ENCODE peak calls at places on chromosomes 1 and 21, in nine cellular contexts. One of them, this sample, is unnamed. For H3K9me3, the result is how much of the 10 kb centered on the place peaks cover.

GRCh38 chr1:67355745-67356424 is 48.2 kb downstream of the IL12RB2 start:
- DNase-seq in cardiac muscle cell: no peak
- DNase-seq in esophagus muscularis mucosa: no peak
- DNase-seq in GM12878: no peak
- DNase-seq in pancreas: no peak
- DNase-seq in CD8-positive, alpha-beta T cell: no peak
- DNase-seq in PC-9: no peak
- DNase-seq in BE2C: peak
- DNase-seq in left ventricle myocardium inferior: no peak
- DNase-seq in this sample: peak

GRCh38 chr1:224736619-224737352 is 120.7 kb downstream of the CNIH3 start:
- DNase-seq in cardiac muscle cell: no peak
- DNase-seq in esophagus muscularis mucosa: no peak
- DNase-seq in GM12878: peak
- DNase-seq in pancreas: no peak
- DNase-seq in CD8-positive, alpha-beta T cell: no peak
- DNase-seq in PC-9: no peak
- DNase-seq in BE2C: no peak
- DNase-seq in left ventricle myocardium inferior: peak
- DNase-seq in this sample: no peak

GRCh38 chr1:171852273-171852672 is 11.0 kb downstream of the DNM3 start:
- DNase-seq in cardiac muscle cell: no peak
- DNase-seq in esophagus muscularis mucosa: no peak
- DNase-seq in GM12878: no peak
- DNase-seq in pancreas: no peak
- DNase-seq in CD8-positive, alpha-beta T cell: no peak
- DNase-seq in PC-9: no peak
- DNase-seq in BE2C: no peak
- DNase-seq in left ventricle myocardium inferior: no peak
- DNase-seq in this sample: no peak

GRCh38 chr1:162381383-162381782 is at the start of gene C1orf226:
- DNase-seq in cardiac muscle cell: no peak
- DNase-seq in esophagus muscularis mucosa: no peak
- DNase-seq in GM12878: no peak
- DNase-seq in pancreas: no peak
- DNase-seq in CD8-positive, alpha-beta T cell: peak
- DNase-seq in PC-9: peak
- DNase-seq in BE2C: no peak
- DNase-seq in left ventricle myocardium inferior: no peak
- DNase-seq in this sample: peak

GRCh38 chr1:65189716-65190115 is 41.7 kb downstream of the AK4 start:
- DNase-seq in cardiac muscle cell: no peak
- DNase-seq in esophagus muscularis mucosa: no peak
- DNase-seq in GM12878: no peak
- DNase-seq in pancreas: no peak
- DNase-seq in CD8-positive, alpha-beta T cell: no peak
- DNase-seq in PC-9: no peak
- DNase-seq in BE2C: no peak
- DNase-seq in left ventricle myocardium inferior: no peak
- DNase-seq in this sample: no peak

GRCh38 chr1:6724517-6725141 is 23.0 kb upstream of the DNAJC11 start:
- DNase-seq in cardiac muscle cell: no peak
- DNase-seq in esophagus muscularis mucosa: no peak
- DNase-seq in GM12878: no peak
- DNase-seq in pancreas: no peak
- DNase-seq in CD8-positive, alpha-beta T cell: no peak
- DNase-seq in PC-9: peak
- DNase-seq in BE2C: no peak
- DNase-seq in left ventricle myocardium inferior: no peak
- DNase-seq in this sample: peak

GRCh38 chr1:210655511-210655910 is 326.8 kb downstream of the HHAT start:
- DNase-seq in cardiac muscle cell: no peak
- DNase-seq in esophagus muscularis mucosa: no peak
- DNase-seq in GM12878: no peak
- DNase-seq in pancreas: no peak
- DNase-seq in CD8-positive, alpha-beta T cell: no peak
- DNase-seq in PC-9: no peak
- DNase-seq in BE2C: no peak
- DNase-seq in left ventricle myocardium inferior: no peak
- DNase-seq in this sample: no peak

GRCh38 chr1:199463521-199464127 is 563.9 kb upstream of the NR5A2 start:
- DNase-seq in cardiac muscle cell: peak
- DNase-seq in esophagus muscularis mucosa: no peak
- DNase-seq in GM12878: peak
- DNase-seq in pancreas: peak
- DNase-seq in CD8-positive, alpha-beta T cell: no peak
- DNase-seq in PC-9: peak
- DNase-seq in BE2C: peak
- DNase-seq in left ventricle myocardium inferior: no peak
- DNase-seq in this sample: peak

DNA sequence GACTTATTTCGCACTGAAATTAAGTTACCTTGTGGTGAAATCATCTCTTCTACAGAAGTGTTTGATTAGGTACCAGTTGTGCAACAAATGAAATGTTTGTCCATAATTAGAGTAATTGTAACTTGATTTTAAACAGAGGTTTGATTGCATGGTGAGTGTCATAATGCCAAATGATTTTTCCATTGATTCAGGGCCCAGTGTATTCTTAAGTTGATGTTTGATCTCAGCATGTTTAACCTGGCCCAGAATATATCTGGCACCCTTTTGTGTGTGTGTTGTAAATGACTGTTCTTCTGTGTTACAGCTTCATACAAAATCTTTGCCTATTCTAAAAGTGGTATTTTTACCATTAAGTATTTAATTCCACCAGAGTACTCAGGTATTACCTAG is 28.6 kb downstream of the LRRC8B start:
- DNase-seq in cardiac muscle cell: no peak
- DNase-seq in esophagus muscularis mucosa: no peak
- DNase-seq in GM12878: no peak
- DNase-seq in pancreas: no peak
- DNase-seq in CD8-positive, alpha-beta T cell: no peak
- DNase-seq in PC-9: no peak
- DNase-seq in BE2C: no peak
- DNase-seq in left ventricle myocardium inferior: no peak
- DNase-seq in this sample: no peak
- H3K4me3 ChIP-seq in cardiac muscle cell: no peak
- H3K4me3 ChIP-seq in esophagus muscularis mucosa: no peak
- H3K4me3 ChIP-seq in GM12878: no peak
- H3K4me3 ChIP-seq in pancreas: no peak
- H3K4me3 ChIP-seq in CD8-positive, alpha-beta T cell: no peak
- H3K4me3 ChIP-seq in PC-9: no peak
- H3K4me3 ChIP-seq in BE2C: no peak
- H3K4me3 ChIP-seq in left ventricle myocardium inferior: no peak
- H3K4me3 ChIP-seq in this sample: no peak

DNA sequence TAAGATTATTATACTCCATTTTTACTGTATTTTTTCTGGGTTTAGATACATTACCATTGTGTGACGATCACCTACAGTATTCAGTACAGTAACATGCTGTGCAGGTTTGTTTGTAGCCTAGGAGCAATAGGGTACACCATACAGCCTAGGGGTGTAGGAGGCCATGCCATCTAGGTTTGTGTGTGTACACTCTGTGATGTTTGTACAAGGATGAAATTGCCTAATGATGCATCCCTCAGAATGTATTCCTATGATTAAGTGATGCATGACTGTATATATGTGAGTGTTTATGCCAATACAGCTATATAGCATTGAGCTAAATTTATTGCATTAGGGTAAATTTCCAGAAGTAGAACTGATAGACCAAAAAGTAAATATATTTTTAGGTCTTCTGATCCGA is 23.3 kb downstream of the TUFT1 start:
- DNase-seq in cardiac muscle cell: no peak
- DNase-seq in esophagus muscularis mucosa: no peak
- DNase-seq in GM12878: no peak
- DNase-seq in pancreas: no peak
- DNase-seq in CD8-positive, alpha-beta T cell: no peak
- DNase-seq in PC-9: no peak
- DNase-seq in BE2C: no peak
- DNase-seq in left ventricle myocardium inferior: no peak
- DNase-seq in this sample: no peak
- H3K9me3 ChIP-seq in cardiac muscle cell: under half
- H3K9me3 ChIP-seq in esophagus muscularis mucosa: under half
- H3K9me3 ChIP-seq in GM12878: under half
- H3K9me3 ChIP-seq in pancreas: under half
- H3K9me3 ChIP-seq in CD8-positive, alpha-beta T cell: under half
- H3K9me3 ChIP-seq in PC-9: under half
- H3K9me3 ChIP-seq in BE2C: under half
- H3K9me3 ChIP-seq in left ventricle myocardium inferior: under half
- H3K9me3 ChIP-seq in this sample: under half

GRCh38 chr1:160101717-160102522 is 3.5 kb upstream of the IGSF8 start:
- DNase-seq in cardiac muscle cell: no peak
- DNase-seq in esophagus muscularis mucosa: no peak
- DNase-seq in GM12878: no peak
- DNase-seq in pancreas: no peak
- DNase-seq in CD8-positive, alpha-beta T cell: no peak
- DNase-seq in PC-9: no peak
- DNase-seq in BE2C: no peak
- DNase-seq in left ventricle myocardium inferior: no peak
- DNase-seq in this sample: no peak
- H3K4me3 ChIP-seq in cardiac muscle cell: no peak
- H3K4me3 ChIP-seq in esophagus muscularis mucosa: no peak
- H3K4me3 ChIP-seq in GM12878: no peak
- H3K4me3 ChIP-seq in pancreas: no peak
- H3K4me3 ChIP-seq in CD8-positive, alpha-beta T cell: no peak
- H3K4me3 ChIP-seq in PC-9: no peak
- H3K4me3 ChIP-seq in BE2C: no peak
- H3K4me3 ChIP-seq in left ventricle myocardium inferior: no peak
- H3K4me3 ChIP-seq in this sample: no peak

GRCh38 chr1:238962941-238963340 is 423.4 kb upstream of the CHRM3 start:
- DNase-seq in cardiac muscle cell: no peak
- DNase-seq in esophagus muscularis mucosa: no peak
- DNase-seq in GM12878: no peak
- DNase-seq in pancreas: no peak
- DNase-seq in CD8-positive, alpha-beta T cell: no peak
- DNase-seq in PC-9: no peak
- DNase-seq in BE2C: no peak
- DNase-seq in left ventricle myocardium inferior: no peak
- DNase-seq in this sample: peak
- H3K9me3 ChIP-seq in cardiac muscle cell: under half
- H3K9me3 ChIP-seq in esophagus muscularis mucosa: under half
- H3K9me3 ChIP-seq in GM12878: under half
- H3K9me3 ChIP-seq in pancreas: under half
- H3K9me3 ChIP-seq in CD8-positive, alpha-beta T cell: under half
- H3K9me3 ChIP-seq in PC-9: under half
- H3K9me3 ChIP-seq in BE2C: under half
- H3K9me3 ChIP-seq in left ventricle myocardium inferior: under half
- H3K9me3 ChIP-seq in this sample: under half

GRCh38 chr1:151371744-151372410 is 628 bp downstream of the SELENBP1 start:
- DNase-seq in cardiac muscle cell: peak
- DNase-seq in esophagus muscularis mucosa: no peak
- DNase-seq in GM12878: no peak
- DNase-seq in pancreas: peak
- DNase-seq in CD8-positive, alpha-beta T cell: no peak
- DNase-seq in PC-9: peak
- DNase-seq in BE2C: peak
- DNase-seq in left ventricle myocardium inferior: peak
- DNase-seq in this sample: peak

GRCh38 chr1:151372411-151372934 is at the start of gene SELENBP1:
- DNase-seq in cardiac muscle cell: peak
- DNase-seq in esophagus muscularis mucosa: no peak
- DNase-seq in GM12878: no peak
- DNase-seq in pancreas: peak
- DNase-seq in CD8-positive, alpha-beta T cell: no peak
- DNase-seq in PC-9: peak
- DNase-seq in BE2C: peak
- DNase-seq in left ventricle myocardium inferior: peak
- DNase-seq in this sample: peak

GRCh38 chr1:151370211-151370911 is 2.1 kb downstream of the SELENBP1 start:
- DNase-seq in cardiac muscle cell: no peak
- DNase-seq in esophagus muscularis mucosa: no peak
- DNase-seq in GM12878: no peak
- DNase-seq in pancreas: no peak
- DNase-seq in CD8-positive, alpha-beta T cell: no peak
- DNase-seq in PC-9: no peak
- DNase-seq in BE2C: no peak
- DNase-seq in left ventricle myocardium inferior: peak
- DNase-seq in this sample: no peak

GRCh38 chr1:151369621-151370048 is 2.9 kb downstream of the SELENBP1 start:
- DNase-seq in cardiac muscle cell: no peak
- DNase-seq in esophagus muscularis mucosa: no peak
- DNase-seq in GM12878: no peak
- DNase-seq in pancreas: no peak
- DNase-seq in CD8-positive, alpha-beta T cell: no peak
- DNase-seq in PC-9: no peak
- DNase-seq in BE2C: no peak
- DNase-seq in left ventricle myocardium inferior: no peak
- DNase-seq in this sample: no peak

GRCh38 chr1:151371340-151371739 is 1.2 kb downstream of the SELENBP1 start:
- DNase-seq in cardiac muscle cell: no peak
- DNase-seq in esophagus muscularis mucosa: no peak
- DNase-seq in GM12878: no peak
- DNase-seq in pancreas: peak
- DNase-seq in CD8-positive, alpha-beta T cell: no peak
- DNase-seq in PC-9: peak
- DNase-seq in BE2C: no peak
- DNase-seq in left ventricle myocardium inferior: peak
- DNase-seq in this sample: peak
- H3K4me3 ChIP-seq in cardiac muscle cell: no peak
- H3K4me3 ChIP-seq in esophagus muscularis mucosa: peak
- H3K4me3 ChIP-seq in GM12878: no peak
- H3K4me3 ChIP-seq in pancreas: no peak
- H3K4me3 ChIP-seq in CD8-positive, alpha-beta T cell: no peak
- H3K4me3 ChIP-seq in PC-9: no peak
- H3K4me3 ChIP-seq in BE2C: no peak
- H3K4me3 ChIP-seq in left ventricle myocardium inferior: peak
- H3K4me3 ChIP-seq in this sample: no peak

GRCh38 chr21:7952648-7953047 is 2568.7 kb upstream of the TPTE start:
- DNase-seq in cardiac muscle cell: no peak
- DNase-seq in esophagus muscularis mucosa: no peak
- DNase-seq in GM12878: no peak
- DNase-seq in pancreas: no peak
- DNase-seq in CD8-positive, alpha-beta T cell: no peak
- DNase-seq in PC-9: no peak
- DNase-seq in BE2C: no peak
- DNase-seq in left ventricle myocardium inferior: no peak
- DNase-seq in this sample: no peak
- H3K9me3 ChIP-seq in cardiac muscle cell: half or more
- H3K9me3 ChIP-seq in esophagus muscularis mucosa: half or more
- H3K9me3 ChIP-seq in GM12878: under half
- H3K9me3 ChIP-seq in pancreas: under half
- H3K9me3 ChIP-seq in CD8-positive, alpha-beta T cell: half or more
- H3K9me3 ChIP-seq in PC-9: half or more
- H3K9me3 ChIP-seq in BE2C: under half
- H3K9me3 ChIP-seq in left ventricle myocardium inferior: under half
- H3K9me3 ChIP-seq in this sample: half or more

This sample was measured in MG63.